ENCODE peak calls at places on chromosome 22, in five cellular contexts. One of them, this sample, is unnamed.
A peak's percentile ranks its signal among the peaks of the same experiment; 100 is the strongest.

GRCh38 chr22:19599004-19599403 is 74.8 kb upstream of the CLDN5 start:
- DNase-seq in hypothalamus: no peak
- DNase-seq in Caco-2: no peak
- DNase-seq in RCC 7860: no peak
- DNase-seq in stimulated activated CD4-positive, alpha-beta T cell treated with anti-CD3 and anti-CD28 coated beads, Interleukin-15, amount 100 ng/mL, for 1 hour: no peak
- DNase-seq in this sample: no peak

GRCh38 chr22:18146389-18146753 is 3.6 kb upstream of the USP18 start:
- DNase-seq in hypothalamus: no peak
- DNase-seq in stimulated activated CD4-positive, alpha-beta T cell treated with anti-CD3 and anti-CD28 coated beads, Interleukin-15, amount 100 ng/mL, for 1 hour: no peak
- DNase-seq in Caco-2: no peak
- DNase-seq in RCC 7860: no peak
- DNase-seq in this sample: no peak

GRCh38 chr22:30421695-30422480 is 3.7 kb upstream of the MTFP1 start:
- DNase-seq in stimulated activated CD4-positive, alpha-beta T cell treated with anti-CD3 and anti-CD28 coated beads, Interleukin-15, amount 100 ng/mL, for 1 hour: no peak
- DNase-seq in RCC 7860: peak; percentile 42
- DNase-seq in Caco-2: no peak
- DNase-seq in hypothalamus: no peak
- DNase-seq in this sample: no peak

GRCh38 chr22:36015806-36016519 is 12.7 kb downstream of the RBFOX2 start:
- DNase-seq in stimulated activated CD4-positive, alpha-beta T cell treated with anti-CD3 and anti-CD28 coated beads, Interleukin-15, amount 100 ng/mL, for 1 hour: no peak
- DNase-seq in Caco-2: no peak
- DNase-seq in RCC 7860: no peak
- DNase-seq in hypothalamus: no peak
- DNase-seq in this sample: no peak

GRCh38 chr22:30038219-30038618 is 42.0 kb upstream of the HORMAD2 start:
- DNase-seq in Caco-2: no peak
- DNase-seq in stimulated activated CD4-positive, alpha-beta T cell treated with anti-CD3 and anti-CD28 coated beads, Interleukin-15, amount 100 ng/mL, for 1 hour: no peak
- DNase-seq in RCC 7860: peak; percentile 7
- DNase-seq in hypothalamus: no peak
- DNase-seq in this sample: no peak

GRCh38 chr22:37105154-37105553 is 4.4 kb downstream of the TMPRSS6 start:
- DNase-seq in stimulated activated CD4-positive, alpha-beta T cell treated with anti-CD3 and anti-CD28 coated beads, Interleukin-15, amount 100 ng/mL, for 1 hour: no peak
- DNase-seq in RCC 7860: no peak
- DNase-seq in hypothalamus: no peak
- DNase-seq in Caco-2: no peak
- DNase-seq in this sample: no peak

GRCh38 chr22:28430656-28431055 is 249.0 kb downstream of the TTC28 start:
- DNase-seq in Caco-2: no peak
- DNase-seq in hypothalamus: no peak
- DNase-seq in RCC 7860: no peak
- DNase-seq in stimulated activated CD4-positive, alpha-beta T cell treated with anti-CD3 and anti-CD28 coated beads, Interleukin-15, amount 100 ng/mL, for 1 hour: no peak
- DNase-seq in this sample: no peak

GRCh38 chr22:21681566-21682370 is 16.0 kb downstream of the PPIL2 start:
- DNase-seq in Caco-2: no peak
- DNase-seq in hypothalamus: no peak
- DNase-seq in stimulated activated CD4-positive, alpha-beta T cell treated with anti-CD3 and anti-CD28 coated beads, Interleukin-15, amount 100 ng/mL, for 1 hour: no peak
- DNase-seq in RCC 7860: no peak
- DNase-seq in this sample: no peak

GRCh38 chr22:50302041-50302541 is 5.4 kb downstream of the PLXNB2 start:
- DNase-seq in stimulated activated CD4-positive, alpha-beta T cell treated with anti-CD3 and anti-CD28 coated beads, Interleukin-15, amount 100 ng/mL, for 1 hour: no peak
- DNase-seq in RCC 7860: peak; percentile 11
- DNase-seq in hypothalamus: no peak
- DNase-seq in Caco-2: no peak
- DNase-seq in this sample: no peak

GRCh38 chr22:46071451-46072029 is 78.8 kb upstream of the PPARA start:
- DNase-seq in hypothalamus: peak; percentile 91
- DNase-seq in RCC 7860: peak; percentile 82
- DNase-seq in stimulated activated CD4-positive, alpha-beta T cell treated with anti-CD3 and anti-CD28 coated beads, Interleukin-15, amount 100 ng/mL, for 1 hour: peak; percentile 32
- DNase-seq in Caco-2: peak; percentile 36
- DNase-seq in this sample: peak; percentile 87

GRCh38 chr22:48141301-48141700 is 1378.9 kb downstream of the TBC1D22A start:
- DNase-seq in stimulated activated CD4-positive, alpha-beta T cell treated with anti-CD3 and anti-CD28 coated beads, Interleukin-15, amount 100 ng/mL, for 1 hour: no peak
- DNase-seq in Caco-2: no peak
- DNase-seq in hypothalamus: no peak
- DNase-seq in RCC 7860: no peak
- DNase-seq in this sample: peak; percentile 77

GRCh38 chr22:37607010-37607911 is 1.4 kb upstream of the GGA1 start:
- DNase-seq in stimulated activated CD4-positive, alpha-beta T cell treated with anti-CD3 and anti-CD28 coated beads, Interleukin-15, amount 100 ng/mL, for 1 hour: peak; percentile 82
- DNase-seq in hypothalamus: peak; percentile 75
- DNase-seq in RCC 7860: peak; percentile 55
- DNase-seq in Caco-2: peak; percentile 96
- DNase-seq in this sample: peak; percentile 92

GRCh38 chr22:40525250-40525884 is 111.2 kb downstream of the MRTFA start:
- DNase-seq in RCC 7860: no peak
- DNase-seq in hypothalamus: peak; percentile 18
- DNase-seq in stimulated activated CD4-positive, alpha-beta T cell treated with anti-CD3 and anti-CD28 coated beads, Interleukin-15, amount 100 ng/mL, for 1 hour: peak; percentile 47
- DNase-seq in Caco-2: no peak
- DNase-seq in this sample: peak; percentile 26

GRCh38 chr22:20964090-20964798 is 2.8 kb upstream of the AIFM3 start:
- DNase-seq in stimulated activated CD4-positive, alpha-beta T cell treated with anti-CD3 and anti-CD28 coated beads, Interleukin-15, amount 100 ng/mL, for 1 hour: no peak
- DNase-seq in RCC 7860: no peak
- DNase-seq in hypothalamus: no peak
- DNase-seq in Caco-2: no peak
- DNase-seq in this sample: no peak

GRCh38 chr22:29385748-29386147 is 2.6 kb downstream of the AP1B1 start:
- DNase-seq in hypothalamus: no peak
- DNase-seq in stimulated activated CD4-positive, alpha-beta T cell treated with anti-CD3 and anti-CD28 coated beads, Interleukin-15, amount 100 ng/mL, for 1 hour: no peak
- DNase-seq in RCC 7860: no peak
- DNase-seq in Caco-2: no peak
- DNase-seq in this sample: no peak

GRCh38 chr22:43884600-43885318 is 7.1 kb downstream of the PNPLA5 start:
- DNase-seq in Caco-2: peak; percentile 46
- DNase-seq in stimulated activated CD4-positive, alpha-beta T cell treated with anti-CD3 and anti-CD28 coated beads, Interleukin-15, amount 100 ng/mL, for 1 hour: no peak
- DNase-seq in hypothalamus: no peak
- DNase-seq in RCC 7860: no peak
- DNase-seq in this sample: peak; percentile 58

GRCh38 chr22:40922484-40923303 is 28.5 kb upstream of the RBX1 start:
- DNase-seq in stimulated activated CD4-positive, alpha-beta T cell treated with anti-CD3 and anti-CD28 coated beads, Interleukin-15, amount 100 ng/mL, for 1 hour: no peak
- DNase-seq in Caco-2: no peak
- DNase-seq in hypothalamus: no peak
- DNase-seq in RCC 7860: peak; percentile 30
- DNase-seq in this sample: peak; percentile 63

GRCh38 chr22:48943567-48944432 is 883.9 kb downstream of the BRD1 start:
- DNase-seq in Caco-2: peak; percentile 47
- DNase-seq in stimulated activated CD4-positive, alpha-beta T cell treated with anti-CD3 and anti-CD28 coated beads, Interleukin-15, amount 100 ng/mL, for 1 hour: no peak
- DNase-seq in hypothalamus: peak; percentile 56
- DNase-seq in RCC 7860: no peak
- DNase-seq in this sample: no peak

GRCh38 chr22:20434264-20434751 is 3.3 kb downstream of the SCARF2 start:
- DNase-seq in hypothalamus: no peak
- DNase-seq in Caco-2: no peak
- DNase-seq in RCC 7860: no peak
- DNase-seq in stimulated activated CD4-positive, alpha-beta T cell treated with anti-CD3 and anti-CD28 coated beads, Interleukin-15, amount 100 ng/mL, for 1 hour: no peak
- DNase-seq in this sample: no peak

GRCh38 chr22:36964110-36964509 is 50.7 kb downstream of the CSF2RB start:
- DNase-seq in hypothalamus: no peak
- DNase-seq in stimulated activated CD4-positive, alpha-beta T cell treated with anti-CD3 and anti-CD28 coated beads, Interleukin-15, amount 100 ng/mL, for 1 hour: no peak
- DNase-seq in Caco-2: no peak
- DNase-seq in RCC 7860: no peak
- DNase-seq in this sample: no peak

GRCh38 chr22:32854351-32854804 is 52.9 kb downstream of the TIMP3 start:
- DNase-seq in hypothalamus: no peak
- DNase-seq in stimulated activated CD4-positive, alpha-beta T cell treated with anti-CD3 and anti-CD28 coated beads, Interleukin-15, amount 100 ng/mL, for 1 hour: no peak
- DNase-seq in RCC 7860: no peak
- DNase-seq in Caco-2: no peak
- DNase-seq in this sample: no peak

GRCh38 chr22:41687901-41688364 is 734 bp downstream of the SNU13 start:
- DNase-seq in RCC 7860: no peak
- DNase-seq in stimulated activated CD4-positive, alpha-beta T cell treated with anti-CD3 and anti-CD28 coated beads, Interleukin-15, amount 100 ng/mL, for 1 hour: no peak
- DNase-seq in Caco-2: no peak
- DNase-seq in hypothalamus: no peak
- DNase-seq in this sample: no peak

GRCh38 chr22:45877036-45877380 is 100.0 kb downstream of the WNT7B start:
- DNase-seq in RCC 7860: no peak
- DNase-seq in stimulated activated CD4-positive, alpha-beta T cell treated with anti-CD3 and anti-CD28 coated beads, Interleukin-15, amount 100 ng/mL, for 1 hour: no peak
- DNase-seq in hypothalamus: no peak
- DNase-seq in Caco-2: no peak
- DNase-seq in this sample: peak; percentile 33

GRCh38 chr22:26949193-26949592 is 291.8 kb downstream of the MIAT start:
- DNase-seq in stimulated activated CD4-positive, alpha-beta T cell treated with anti-CD3 and anti-CD28 coated beads, Interleukin-15, amount 100 ng/mL, for 1 hour: no peak
- DNase-seq in RCC 7860: no peak
- DNase-seq in hypothalamus: no peak
- DNase-seq in Caco-2: peak; percentile 51
- DNase-seq in this sample: no peak

GRCh38 chr22:44668190-44668885 is 33.7 kb upstream of the PRR5 start:
- DNase-seq in hypothalamus: no peak
- DNase-seq in RCC 7860: no peak
- DNase-seq in stimulated activated CD4-positive, alpha-beta T cell treated with anti-CD3 and anti-CD28 coated beads, Interleukin-15, amount 100 ng/mL, for 1 hour: peak; percentile 16
- DNase-seq in Caco-2: peak; percentile 43
- DNase-seq in this sample: no peak

GRCh38 chr22:28600546-28601143 is 79.0 kb downstream of the TTC28 start:
- DNase-seq in RCC 7860: peak; percentile 35
- DNase-seq in stimulated activated CD4-positive, alpha-beta T cell treated with anti-CD3 and anti-CD28 coated beads, Interleukin-15, amount 100 ng/mL, for 1 hour: no peak
- DNase-seq in hypothalamus: no peak
- DNase-seq in Caco-2: no peak
- DNase-seq in this sample: peak; percentile 83

GRCh38 chr22:37130031-37130430 is 19.7 kb downstream of the IL2RB start:
- DNase-seq in RCC 7860: no peak
- DNase-seq in stimulated activated CD4-positive, alpha-beta T cell treated with anti-CD3 and anti-CD28 coated beads, Interleukin-15, amount 100 ng/mL, for 1 hour: no peak
- DNase-seq in hypothalamus: no peak
- DNase-seq in Caco-2: no peak
- DNase-seq in this sample: no peak

GRCh38 chr22:45102896-45103420 is 60.8 kb upstream of the NUP50 start:
- DNase-seq in hypothalamus: no peak
- DNase-seq in RCC 7860: no peak
- DNase-seq in stimulated activated CD4-positive, alpha-beta T cell treated with anti-CD3 and anti-CD28 coated beads, Interleukin-15, amount 100 ng/mL, for 1 hour: no peak
- DNase-seq in Caco-2: no peak
- DNase-seq in this sample: no peak

GRCh38 chr22:37241351-37242142 is 2.5 kb downstream of the RAC2 start:
- DNase-seq in hypothalamus: no peak
- DNase-seq in Caco-2: no peak
- DNase-seq in RCC 7860: no peak
- DNase-seq in stimulated activated CD4-positive, alpha-beta T cell treated with anti-CD3 and anti-CD28 coated beads, Interleukin-15, amount 100 ng/mL, for 1 hour: no peak
- DNase-seq in this sample: no peak

GRCh38 chr22:49959782-49960158 is 802 bp upstream of the PIM3 start:
- DNase-seq in RCC 7860: peak; percentile 85
- DNase-seq in hypothalamus: no peak
- DNase-seq in stimulated activated CD4-positive, alpha-beta T cell treated with anti-CD3 and anti-CD28 coated beads, Interleukin-15, amount 100 ng/mL, for 1 hour: no peak
- DNase-seq in Caco-2: peak; percentile 68
- DNase-seq in this sample: no peak

GRCh38 chr22:28282346-28282745 is 363.3 kb upstream of the PITPNB start:
- DNase-seq in RCC 7860: no peak
- DNase-seq in hypothalamus: no peak
- DNase-seq in stimulated activated CD4-positive, alpha-beta T cell treated with anti-CD3 and anti-CD28 coated beads, Interleukin-15, amount 100 ng/mL, for 1 hour: no peak
- DNase-seq in Caco-2: no peak
- DNase-seq in this sample: no peak

GRCh38 chr22:36701941-36702640 is 1.5 kb downstream of the CACNG2 start:
- DNase-seq in Caco-2: no peak
- DNase-seq in RCC 7860: no peak
- DNase-seq in stimulated activated CD4-positive, alpha-beta T cell treated with anti-CD3 and anti-CD28 coated beads, Interleukin-15, amount 100 ng/mL, for 1 hour: no peak
- DNase-seq in hypothalamus: no peak
- DNase-seq in this sample: no peak

GRCh38 chr22:41976070-41976901 is 7.0 kb downstream of the SEPTIN3 start:
- DNase-seq in stimulated activated CD4-positive, alpha-beta T cell treated with anti-CD3 and anti-CD28 coated beads, Interleukin-15, amount 100 ng/mL, for 1 hour: no peak
- DNase-seq in Caco-2: no peak
- DNase-seq in hypothalamus: peak; percentile 54
- DNase-seq in RCC 7860: no peak
- DNase-seq in this sample: peak; percentile 53

GRCh38 chr22:32785636-32786418 is 15.7 kb upstream of the TIMP3 start:
- DNase-seq in RCC 7860: no peak
- DNase-seq in stimulated activated CD4-positive, alpha-beta T cell treated with anti-CD3 and anti-CD28 coated beads, Interleukin-15, amount 100 ng/mL, for 1 hour: no peak
- DNase-seq in Caco-2: no peak
- DNase-seq in hypothalamus: no peak
- DNase-seq in this sample: no peak

GRCh38 chr22:37565830-37566229 is 5.5 kb downstream of the CDC42EP1 start:
- DNase-seq in hypothalamus: no peak
- DNase-seq in stimulated activated CD4-positive, alpha-beta T cell treated with anti-CD3 and anti-CD28 coated beads, Interleukin-15, amount 100 ng/mL, for 1 hour: no peak
- DNase-seq in Caco-2: no peak
- DNase-seq in RCC 7860: no peak
- DNase-seq in this sample: no peak

GRCh38 chr22:30396871-30397655 is at the start of gene SEC14L2:
- DNase-seq in stimulated activated CD4-positive, alpha-beta T cell treated with anti-CD3 and anti-CD28 coated beads, Interleukin-15, amount 100 ng/mL, for 1 hour: peak; percentile 27
- DNase-seq in hypothalamus: peak; percentile 68
- DNase-seq in RCC 7860: peak; percentile 36
- DNase-seq in Caco-2: peak; percentile 57
- DNase-seq in this sample: peak; percentile 70

GRCh38 chr22:45246060-45246985 is 5.6 kb upstream of the KIAA0930 start:
- DNase-seq in RCC 7860: peak; percentile 97
- DNase-seq in hypothalamus: no peak
- DNase-seq in stimulated activated CD4-positive, alpha-beta T cell treated with anti-CD3 and anti-CD28 coated beads, Interleukin-15, amount 100 ng/mL, for 1 hour: no peak
- DNase-seq in Caco-2: peak; percentile 89
- DNase-seq in this sample: no peak

GRCh38 chr22:25475554-25476022 is 88.9 kb upstream of the GRK3 start:
- DNase-seq in Caco-2: no peak
- DNase-seq in hypothalamus: no peak
- DNase-seq in RCC 7860: peak; percentile 38
- DNase-seq in stimulated activated CD4-positive, alpha-beta T cell treated with anti-CD3 and anti-CD28 coated beads, Interleukin-15, amount 100 ng/mL, for 1 hour: no peak
- DNase-seq in this sample: peak; percentile 54

GRCh38 chr22:17972385-17973181 is 51.8 kb downstream of the MICAL3 start:
- DNase-seq in Caco-2: peak; percentile 51
- DNase-seq in hypothalamus: no peak
- DNase-seq in RCC 7860: peak; percentile 64
- DNase-seq in stimulated activated CD4-positive, alpha-beta T cell treated with anti-CD3 and anti-CD28 coated beads, Interleukin-15, amount 100 ng/mL, for 1 hour: no peak
- DNase-seq in this sample: no peak

GRCh38 chr22:24466831-24467249 is 28.3 kb upstream of the UPB1 start:
- DNase-seq in RCC 7860: peak; percentile 63
- DNase-seq in Caco-2: no peak
- DNase-seq in hypothalamus: no peak
- DNase-seq in stimulated activated CD4-positive, alpha-beta T cell treated with anti-CD3 and anti-CD28 coated beads, Interleukin-15, amount 100 ng/mL, for 1 hour: no peak
- DNase-seq in this sample: peak; percentile 24